ENCODE peak calls at places on chromosomes 11 and 22, in eight cellular contexts. B is heart left ventricle, O is OCI-LY7, G is Peyer's patch, P is neural crest cell, L is neural progenitor cell, C is body of pancreas, H is breast epithelium. Q is an unnamed sample.
A peak's percentile ranks its signal among the peaks of the same experiment; 100 is the strongest.

GRCh38 chr11:46121724-46122477 is 647 bp upstream of the PHF21A start:
- DNase-seq in B (peak; percentile 82), O (peak; percentile 95), G (peak; percentile 91), P (peak; percentile 64), L (peak; percentile 95), C (peak; percentile 84), H (peak; percentile 68), Q (peak; percentile 82)

GRCh38 chr22:46055176-46055850 is 78.4 kb upstream of the WNT7B start:
- DNase-seq in B (peak; percentile 75), O (peak; percentile 35), G (peak; percentile 58), P (no peak), L (no peak), C (peak; percentile 77), H (peak; percentile 67), Q (no peak)

GRCh38 chr11:60265373-60266214 is 14.9 kb upstream of the MS4A4A start:
- DNase-seq in B (no peak), O (peak; percentile 61), G (no peak), P (peak; percentile 55), L (peak; percentile 43), C (no peak), H (no peak), Q (peak; percentile 32)

GRCh38 chr11:108436594-108436993 is 30.7 kb downstream of the C11orf65 start:
- DNase-seq in B (no peak), O (no peak), G (no peak), P (no peak), L (no peak), C (no peak), H (no peak), Q (no peak)

GRCh38 chr11:43316451-43316850 is 4.7 kb downstream of the API5 start:
- DNase-seq in B (no peak), O (no peak), G (no peak), P (no peak), L (no peak), C (no peak), H (no peak), Q (no peak)

GRCh38 chr11:42770444-42771065 is 541.2 kb upstream of the API5 start:
- DNase-seq in B (peak; percentile 17), O (peak; percentile 28), G (no peak), P (peak; percentile 29), L (peak; percentile 56), C (peak; percentile 42), H (no peak), Q (peak; percentile 32)

GRCh38 chr22:28250036-28250695 is 331.1 kb upstream of the PITPNB start:
- DNase-seq in B (no peak), O (no peak), G (no peak), P (no peak), L (no peak), C (no peak), H (no peak), Q (no peak)

GRCh38 chr11:8090756-8091155 is 9.7 kb downstream of the TUB start:
- DNase-seq in B (no peak), O (peak; percentile 51), G (no peak), P (peak; percentile 77), L (peak; percentile 91), C (peak; percentile 54), H (peak; percentile 46), Q (peak; percentile 85)

GRCh38 chr22:10741210-10741609 is 4786.8 kb upstream of the OR11H1 start:
- DNase-seq in B (no peak), O (no peak), G (no peak), P (no peak), L (no peak), C (no peak), H (no peak), Q (no peak)

GRCh38 chr11:32071811-32072210 is 19.1 kb upstream of the RCN1 start:
- DNase-seq in B (no peak), O (no peak), G (no peak), P (no peak), L (peak; percentile 58), C (peak; percentile 32), H (no peak), Q (no peak)

GRCh38 chr11:890794-891600 is 19.6 kb downstream of the CHID1 start:
- DNase-seq in B (no peak), O (no peak), G (no peak), P (no peak), L (peak; percentile 33), C (no peak), H (no peak), Q (no peak)

GRCh38 chr11:19817265-19817851 is 104.7 kb downstream of the NAV2 start:
- DNase-seq in B (no peak), O (no peak), G (no peak), P (no peak), L (no peak), C (no peak), H (no peak), Q (no peak)

GRCh38 chr11:86869966-86870570 is 69.7 kb downstream of the PRSS23 start:
- DNase-seq in B (peak; percentile 69), O (peak; percentile 53), G (peak; percentile 76), P (peak; percentile 70), L (peak; percentile 79), C (peak; percentile 70), H (no peak), Q (peak; percentile 70)

DNA sequence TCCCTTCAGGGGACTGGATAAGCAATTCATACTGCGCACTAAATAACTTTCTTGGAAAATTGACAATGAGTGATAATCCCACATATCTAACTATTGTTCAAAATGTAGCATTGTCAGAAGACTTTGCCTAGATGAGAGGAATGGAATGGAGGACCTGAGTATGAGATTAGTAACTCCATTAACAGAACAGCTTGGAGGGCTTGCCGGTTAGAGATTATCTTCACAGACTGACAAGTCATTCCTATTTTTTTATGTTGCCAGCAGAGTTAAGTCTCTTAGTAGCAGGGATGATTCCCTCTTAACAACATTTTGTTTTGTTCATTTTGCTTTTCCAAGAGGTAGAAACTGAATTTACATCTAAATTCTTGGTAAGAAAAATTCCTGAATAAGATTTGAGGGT is 7.1 kb upstream of the BACE1-AS start:
- DNase-seq in B (no peak), O (no peak), G (no peak), P (no peak), L (no peak), C (no peak), H (no peak), Q (no peak)
- TF ChIP-seq CTCF in B (no peak), O (no peak), G (no peak), P (no peak), L (no peak), C (no peak), H (no peak), Q (no peak)

GRCh38 chr11:66313321-66314185 is 3.3 kb downstream of the CD248 start:
- DNase-seq in B (no peak), O (no peak), G (no peak), P (no peak), L (peak; percentile 85), C (no peak), H (no peak), Q (peak; percentile 79)
- TF ChIP-seq CTCF in B (no peak), O (peak; percentile 49), G (no peak), P (peak; percentile 14), L (peak; percentile 57), C (no peak), H (no peak), Q (peak; percentile 25)

DNA sequence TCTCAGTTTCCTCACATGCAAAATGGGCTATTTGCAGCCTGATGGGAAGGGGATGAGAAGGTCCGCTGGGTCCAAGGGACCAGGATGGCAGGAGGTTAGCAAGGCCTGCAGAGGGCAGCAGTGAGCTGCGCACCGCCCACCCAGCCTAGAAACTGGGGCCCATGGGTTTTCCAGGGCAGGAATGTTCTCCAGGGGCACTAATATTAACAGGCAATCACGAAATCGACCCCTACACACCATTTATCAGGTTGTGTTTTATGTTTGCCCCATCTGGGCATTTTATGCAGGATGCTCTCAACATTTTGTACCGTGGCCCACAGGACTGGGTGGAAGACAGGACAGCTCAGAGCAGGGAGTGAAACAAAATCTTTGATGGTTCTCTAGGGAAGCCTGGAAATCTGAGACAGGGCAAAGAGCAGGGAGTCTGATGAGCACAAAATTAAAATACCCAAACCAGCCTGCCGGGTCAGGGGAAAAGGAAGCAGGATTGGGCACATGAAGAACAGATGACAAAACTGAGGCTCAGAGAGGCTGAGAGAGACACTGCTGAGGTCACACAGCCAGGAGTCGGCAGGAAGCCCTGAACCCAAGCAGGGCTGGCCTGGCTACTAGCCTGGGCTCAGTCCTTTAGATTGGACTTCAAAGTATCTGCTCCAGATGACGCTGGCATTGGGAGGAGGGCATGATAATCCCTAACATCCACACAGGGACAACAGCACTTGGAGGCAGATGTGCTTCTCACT is 1.6 kb upstream of the BCR start:
- DNase-seq in B (peak; percentile 55), O (peak; percentile 70), G (peak; percentile 81), P (peak; percentile 76), L (peak; percentile 84), C (peak; percentile 72), H (peak; percentile 69), Q (peak; percentile 84)
- TF ChIP-seq CTCF in B (peak; percentile 95), O (peak; percentile 99), G (peak; percentile 92), P (peak; percentile 96), L (peak; percentile 94), C (peak; percentile 93), H (peak; percentile 91), Q (peak; percentile 97)

DNA sequence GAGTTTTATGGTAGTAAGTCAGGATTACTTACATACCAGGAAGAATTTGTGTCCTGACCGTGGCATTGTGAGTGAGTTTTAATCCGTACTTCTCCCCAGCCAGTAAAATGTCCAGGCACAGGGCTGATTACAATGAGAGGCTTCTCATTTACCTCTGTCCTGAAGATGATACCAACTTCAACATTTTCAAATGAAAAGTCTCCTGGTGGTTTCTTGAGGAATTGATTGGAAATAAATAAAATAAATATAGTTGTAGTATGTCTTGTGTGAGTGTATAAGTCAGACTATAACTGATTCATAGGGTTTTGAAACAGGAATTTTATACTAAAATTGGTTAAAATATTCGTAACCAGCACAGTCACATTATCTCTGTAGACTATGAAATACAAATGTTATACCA is 382.5 kb downstream of the ETS1 start:
- DNase-seq in B (no peak), O (no peak), G (no peak), P (no peak), L (no peak), C (no peak), H (no peak), Q (no peak)
- TF ChIP-seq CTCF in B (peak; percentile 15), O (no peak), G (no peak), P (peak; percentile 31), L (no peak), C (no peak), H (no peak), Q (no peak)

DNA sequence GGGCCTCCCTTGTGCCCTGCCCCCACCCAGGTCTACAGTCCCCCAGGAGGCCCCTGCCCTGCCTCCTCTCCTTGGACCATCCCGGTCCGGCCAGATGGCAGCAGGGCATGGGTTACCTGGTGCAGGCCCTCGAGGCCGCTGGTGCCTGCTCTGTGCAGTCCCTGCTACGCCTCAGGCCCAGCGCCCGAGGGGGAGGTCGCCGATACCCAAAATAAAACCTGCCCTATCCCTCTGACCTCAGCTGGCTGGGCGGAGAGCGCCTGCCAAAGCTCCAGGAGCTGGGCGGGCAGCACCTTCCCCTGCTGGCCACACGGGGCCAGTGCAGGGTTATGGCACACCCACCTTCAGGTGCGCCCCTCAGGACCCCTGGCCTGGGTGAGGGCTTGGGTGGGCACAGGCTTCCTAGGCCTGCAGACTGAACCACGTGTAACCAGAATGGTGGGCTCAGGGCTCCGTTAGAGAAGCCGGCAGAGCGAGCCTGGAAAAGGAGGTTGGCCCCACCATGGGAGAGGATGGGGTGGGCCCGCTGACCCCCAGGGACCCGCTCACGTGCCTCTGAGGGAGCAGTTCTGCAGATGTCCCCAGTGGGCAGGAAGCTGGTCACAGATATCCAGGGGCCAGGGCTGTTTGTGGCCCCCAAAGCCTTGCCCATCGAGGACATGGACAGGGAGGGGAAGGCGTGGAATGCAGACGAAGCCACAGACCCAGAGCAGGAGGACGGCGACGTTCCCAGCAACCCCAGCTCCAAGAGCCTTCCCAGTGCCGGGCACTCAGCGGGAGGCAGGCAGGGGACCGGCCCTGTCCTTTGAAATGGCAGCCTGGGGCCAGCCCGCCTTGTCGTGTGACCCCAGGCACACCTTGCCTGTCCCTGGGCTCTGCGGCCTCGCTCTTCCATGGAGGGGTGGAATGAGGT is 1.7 kb upstream of the TNNT3 start:
- DNase-seq in B (peak; percentile 84), O (no peak), G (no peak), P (no peak), L (peak; percentile 42), C (peak; percentile 32), H (no peak), Q (no peak)
- TF ChIP-seq CTCF in B (peak; percentile 62), O (no peak), G (peak; percentile 43), P (peak; percentile 50), L (peak; percentile 52), C (peak; percentile 46), H (peak; percentile 30), Q (peak; percentile 53)

Q was measured in nephron progenitor cell.